ENCODE peak calls at places on chromosome 1, in five cellular contexts. A is NCI-H2171 treated with DMSO at 0.1 percent for 48 hours, D is NCI-H1105 treated with DMSO at 0.1 percent for 48 hours, B is GM23248, U is AG09309. W is an unnamed sample.

GRCh38 chr1:151984313-151984956 is 9.2 kb downstream of the S100A10 start:
- DNase-seq in A (no peak), D (no peak), B (no peak), U (no peak), W (no peak)

GRCh38 chr1:63730211-63730610 is 43.6 kb upstream of the ROR1 start:
- DNase-seq in A (peak; percentile 72), D (peak; percentile 8), B (peak; percentile 28), U (no peak), W (no peak)

GRCh38 chr1:164637461-164638375 is 78.7 kb downstream of the PBX1 start:
- DNase-seq in A (no peak), D (no peak), B (peak; percentile 87), U (peak; percentile 25), W (peak; percentile 83)

GRCh38 chr1:1115136-1115829 is 606 bp downstream of the C1orf159 start:
- DNase-seq in A (no peak), D (no peak), B (peak; percentile 32), U (no peak), W (no peak)

GRCh38 chr1:77037038-77037437 is 169.8 kb downstream of the ST6GALNAC5 start:
- DNase-seq in A (no peak), D (no peak), B (no peak), U (no peak), W (no peak)

GRCh38 chr1:78831731-78832360 is 174.7 kb downstream of the ADGRL4 start:
- DNase-seq in A (no peak), D (no peak), B (peak; percentile 90), U (peak; percentile 81), W (peak; percentile 95)

GRCh38 chr1:237091691-237092090 is 49.7 kb downstream of the RYR2 start:
- DNase-seq in A (peak; percentile 15), D (no peak), B (no peak), U (no peak), W (no peak)

GRCh38 chr1:161928056-161928455 is 95.6 kb downstream of the OLFML2B start:
- DNase-seq in A (no peak), D (no peak), B (no peak), U (no peak), W (no peak)

GRCh38 chr1:161066694-161067093 is 3.0 kb downstream of the ARHGAP30 start:
- DNase-seq in A (no peak), D (no peak), B (no peak), U (no peak), W (no peak)